ENCODE peak calls at places on chromosome 21, in five cellular contexts. One of them, this sample, is unnamed.

GRCh38 chr21:29423051-29423450 is 124.3 kb downstream of the BACH1 start:
- DNase-seq in pancreas: no peak
- DNase-seq in lung: no peak
- DNase-seq in kidney epithelial cell: peak; percentile 67
- DNase-seq in bronchial epithelial cell: peak; percentile 54
- DNase-seq in this sample: no peak

GRCh38 chr21:45012661-45013270 is 61.6 kb upstream of the ADARB1 start:
- DNase-seq in kidney epithelial cell: no peak
- DNase-seq in lung: no peak
- DNase-seq in pancreas: no peak
- DNase-seq in bronchial epithelial cell: peak; percentile 80
- DNase-seq in this sample: peak; percentile 43

GRCh38 chr21:28336299-28336698 is 656.4 kb downstream of the LTN1 start:
- DNase-seq in lung: no peak
- DNase-seq in kidney epithelial cell: peak; percentile 47
- DNase-seq in bronchial epithelial cell: peak; percentile 67
- DNase-seq in pancreas: no peak
- DNase-seq in this sample: no peak

GRCh38 chr21:27475363-27475955 is 508.6 kb upstream of the ADAMTS5 start:
- DNase-seq in bronchial epithelial cell: no peak
- DNase-seq in lung: no peak
- DNase-seq in kidney epithelial cell: no peak
- DNase-seq in pancreas: no peak
- DNase-seq in this sample: no peak

GRCh38 chr21:29080454-29080930 is 7.0 kb upstream of the CCT8 start:
- DNase-seq in pancreas: no peak
- DNase-seq in bronchial epithelial cell: no peak
- DNase-seq in lung: no peak
- DNase-seq in kidney epithelial cell: no peak
- DNase-seq in this sample: no peak

GRCh38 chr21:43884861-43885370 is 19.9 kb downstream of the AGPAT3 start:
- DNase-seq in kidney epithelial cell: no peak
- DNase-seq in bronchial epithelial cell: no peak
- DNase-seq in lung: no peak
- DNase-seq in pancreas: no peak
- DNase-seq in this sample: no peak

GRCh38 chr21:25859264-25859931 is 124.6 kb downstream of the GABPA start:
- DNase-seq in pancreas: no peak
- DNase-seq in bronchial epithelial cell: no peak
- DNase-seq in lung: no peak
- DNase-seq in kidney epithelial cell: no peak
- DNase-seq in this sample: no peak

GRCh38 chr21:16563795-16564194 is 834.0 kb downstream of the USP25 start:
- DNase-seq in lung: no peak
- DNase-seq in kidney epithelial cell: peak; percentile 63
- DNase-seq in pancreas: peak; percentile 48
- DNase-seq in bronchial epithelial cell: no peak
- DNase-seq in this sample: no peak

GRCh38 chr21:15159382-15160020 is 94.7 kb upstream of the NRIP1 start:
- DNase-seq in bronchial epithelial cell: peak; percentile 61
- DNase-seq in kidney epithelial cell: no peak
- DNase-seq in lung: no peak
- DNase-seq in pancreas: no peak
- DNase-seq in this sample: no peak

GRCh38 chr21:18620421-18620820 is 216.8 kb upstream of the TMPRSS15 start:
- DNase-seq in bronchial epithelial cell: no peak
- DNase-seq in lung: no peak
- DNase-seq in pancreas: no peak
- DNase-seq in kidney epithelial cell: no peak
- DNase-seq in this sample: no peak

GRCh38 chr21:44509539-44509938 is 30.5 kb downstream of the KRTAP10-1 start:
- DNase-seq in pancreas: peak; percentile 96
- DNase-seq in kidney epithelial cell: no peak
- DNase-seq in lung: peak; percentile 79
- DNase-seq in bronchial epithelial cell: no peak
- DNase-seq in this sample: peak; percentile 46

GRCh38 chr21:38989745-38990423 is 184.2 kb downstream of the ETS2 start:
- DNase-seq in pancreas: no peak
- DNase-seq in kidney epithelial cell: no peak
- DNase-seq in bronchial epithelial cell: peak; percentile 91
- DNase-seq in lung: no peak
- DNase-seq in this sample: no peak

GRCh38 chr21:28579986-28580550 is 412.6 kb downstream of the LTN1 start:
- DNase-seq in kidney epithelial cell: no peak
- DNase-seq in bronchial epithelial cell: no peak
- DNase-seq in lung: no peak
- DNase-seq in pancreas: no peak
- DNase-seq in this sample: no peak

GRCh38 chr21:43913928-43914327 is 48.9 kb downstream of the AGPAT3 start:
- DNase-seq in pancreas: no peak
- DNase-seq in bronchial epithelial cell: no peak
- DNase-seq in lung: no peak
- DNase-seq in kidney epithelial cell: no peak
- DNase-seq in this sample: no peak

GRCh38 chr21:38948377-38948776 is 142.6 kb downstream of the ETS2 start:
- DNase-seq in kidney epithelial cell: no peak
- DNase-seq in pancreas: no peak
- DNase-seq in bronchial epithelial cell: peak; percentile 77
- DNase-seq in lung: no peak
- DNase-seq in this sample: no peak

GRCh38 chr21:14273736-14274538 is 58.0 kb downstream of the RBM11 start:
- DNase-seq in kidney epithelial cell: no peak
- DNase-seq in lung: peak; percentile 85
- DNase-seq in pancreas: peak; percentile 72
- DNase-seq in bronchial epithelial cell: peak; percentile 49
- DNase-seq in this sample: peak; percentile 97

GRCh38 chr21:44618504-44618903 is 6.6 kb downstream of the KRTAP10-8 start:
- DNase-seq in lung: no peak
- DNase-seq in pancreas: no peak
- DNase-seq in bronchial epithelial cell: no peak
- DNase-seq in kidney epithelial cell: no peak
- DNase-seq in this sample: peak; percentile 34

GRCh38 chr21:18545908-18546307 is 142.3 kb upstream of the TMPRSS15 start:
- DNase-seq in bronchial epithelial cell: no peak
- DNase-seq in kidney epithelial cell: no peak
- DNase-seq in pancreas: no peak
- DNase-seq in lung: no peak
- DNase-seq in this sample: no peak

DNA sequence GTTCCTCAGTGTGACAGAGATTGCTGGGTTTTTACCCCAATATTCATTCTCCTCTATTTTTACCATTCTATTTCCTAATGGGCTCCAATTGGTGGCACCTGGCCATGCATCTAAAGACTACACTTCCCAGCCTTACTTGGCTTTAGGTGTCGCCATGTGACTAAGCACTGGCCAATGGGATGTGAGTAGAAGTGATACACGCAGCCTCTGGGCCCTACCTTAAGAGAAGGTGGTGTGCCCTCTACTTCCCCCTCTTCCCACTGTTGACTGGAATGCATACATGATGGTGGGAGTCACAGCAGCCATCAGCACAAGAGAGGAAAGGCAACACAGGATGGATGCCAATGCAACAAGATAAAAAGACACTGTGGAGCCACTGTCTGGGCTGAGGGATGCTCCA is 11.4 kb upstream of the OLIG2 start:
- DNase-seq in pancreas: no peak
- DNase-seq in bronchial epithelial cell: no peak
- DNase-seq in lung: no peak
- DNase-seq in kidney epithelial cell: no peak
- DNase-seq in this sample: no peak
- H3K27me3 ChIP-seq in pancreas: peaks cover 10% of the 10 kb centered on the region
- H3K27me3 ChIP-seq in bronchial epithelial cell: peaks cover 9% of the 10 kb centered on the region
- H3K27me3 ChIP-seq in lung: peaks cover 11% of the 10 kb centered on the region
- H3K27me3 ChIP-seq in kidney epithelial cell: peaks cover 16% of the 10 kb centered on the region
- H3K27me3 ChIP-seq in this sample: peaks cover 13% of the 10 kb centered on the region

GRCh38 chr21:42623684-42624083 is 29.7 kb upstream of the PDE9A start:
- DNase-seq in kidney epithelial cell: no peak
- DNase-seq in lung: no peak
- DNase-seq in pancreas: no peak
- DNase-seq in bronchial epithelial cell: no peak
- DNase-seq in this sample: no peak
- H3K27me3 ChIP-seq in kidney epithelial cell: peaks cover 30% of the 10 kb centered on the region
- H3K27me3 ChIP-seq in lung: no peaks in the 10 kb centered on the region
- H3K27me3 ChIP-seq in pancreas: no peaks in the 10 kb centered on the region
- H3K27me3 ChIP-seq in bronchial epithelial cell: peaks cover 7% of the 10 kb centered on the region
- H3K27me3 ChIP-seq in this sample: no peaks in the 10 kb centered on the region

GRCh38 chr21:36689324-36689723 is 9.6 kb upstream of the SIM2 start:
- DNase-seq in kidney epithelial cell: no peak
- DNase-seq in lung: no peak
- DNase-seq in bronchial epithelial cell: no peak
- DNase-seq in pancreas: no peak
- DNase-seq in this sample: no peak
- H3K27me3 ChIP-seq in kidney epithelial cell: peaks cover 50% of the 10 kb centered on the region
- H3K27me3 ChIP-seq in lung: peaks cover 21% of the 10 kb centered on the region
- H3K27me3 ChIP-seq in bronchial epithelial cell: peaks cover 27% of the 10 kb centered on the region
- H3K27me3 ChIP-seq in pancreas: peaks cover 49% of the 10 kb centered on the region
- H3K27me3 ChIP-seq in this sample: peaks cover 43% of the 10 kb centered on the region

DNA sequence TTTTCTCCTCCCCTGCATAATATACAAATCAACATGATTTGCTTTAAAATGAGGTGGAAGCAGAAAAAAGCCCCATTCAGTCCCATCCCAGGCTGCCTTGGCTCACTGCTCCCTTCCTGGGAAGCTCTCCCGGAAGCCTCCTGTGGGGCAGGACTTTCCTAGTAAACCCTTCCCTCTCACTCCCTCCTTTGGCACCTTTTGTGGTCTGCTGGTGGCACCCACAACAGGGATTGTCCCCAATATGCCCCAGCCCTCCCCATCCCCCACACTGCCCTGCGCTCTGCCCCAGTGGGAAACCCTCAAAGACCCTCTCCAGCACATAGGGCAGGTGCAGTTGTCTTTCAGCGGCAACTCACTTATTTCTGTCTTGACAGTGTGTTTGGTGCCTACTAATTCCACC is 1.8 kb upstream of the TMPRSS2 start:
- DNase-seq in bronchial epithelial cell: no peak
- DNase-seq in lung: no peak
- DNase-seq in pancreas: no peak
- DNase-seq in kidney epithelial cell: no peak
- DNase-seq in this sample: no peak
- H3K27me3 ChIP-seq in bronchial epithelial cell: peaks cover 24% of the 10 kb centered on the region
- H3K27me3 ChIP-seq in lung: peaks cover 6% of the 10 kb centered on the region
- H3K27me3 ChIP-seq in pancreas: no peaks in the 10 kb centered on the region
- H3K27me3 ChIP-seq in kidney epithelial cell: peaks cover 39% of the 10 kb centered on the region
- H3K27me3 ChIP-seq in this sample: peaks cover 10% of the 10 kb centered on the region

DNA sequence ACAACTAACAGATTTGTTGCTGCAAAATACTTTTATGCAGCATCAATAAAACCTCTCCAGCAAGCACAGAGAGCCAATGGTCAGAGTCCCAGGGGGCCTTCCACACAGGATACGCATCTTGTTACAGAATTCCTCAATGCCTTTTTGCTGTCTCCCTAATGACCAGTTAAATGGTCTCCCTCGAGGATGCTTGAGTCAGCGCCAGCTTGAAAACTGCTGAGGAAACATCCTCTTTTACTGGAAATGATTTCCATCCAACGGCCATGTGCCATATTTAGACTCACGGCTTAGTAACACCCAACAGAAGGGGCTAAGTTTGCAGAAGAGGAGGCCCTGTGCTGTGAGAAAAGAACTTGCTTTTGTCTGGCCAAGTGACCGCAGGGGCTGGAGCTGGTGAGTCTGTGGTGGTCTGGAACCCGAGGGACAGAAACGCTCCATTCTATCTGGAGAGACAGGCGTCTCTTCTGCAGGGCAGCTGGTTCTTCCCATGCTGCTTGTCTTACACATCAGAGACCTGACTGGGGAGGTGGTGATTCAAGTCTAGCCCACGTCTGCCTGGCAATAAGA is 496.4 kb downstream of the SETD4 start:
- DNase-seq in bronchial epithelial cell: no peak
- DNase-seq in pancreas: no peak
- DNase-seq in kidney epithelial cell: no peak
- DNase-seq in lung: peak; percentile 45
- DNase-seq in this sample: peak; percentile 22
- H3K27me3 ChIP-seq in bronchial epithelial cell: no peaks in the 10 kb centered on the region
- H3K27me3 ChIP-seq in pancreas: no peaks in the 10 kb centered on the region
- H3K27me3 ChIP-seq in kidney epithelial cell: no peaks in the 10 kb centered on the region
- H3K27me3 ChIP-seq in lung: no peaks in the 10 kb centered on the region
- H3K27me3 ChIP-seq in this sample: no peaks in the 10 kb centered on the region

DNA sequence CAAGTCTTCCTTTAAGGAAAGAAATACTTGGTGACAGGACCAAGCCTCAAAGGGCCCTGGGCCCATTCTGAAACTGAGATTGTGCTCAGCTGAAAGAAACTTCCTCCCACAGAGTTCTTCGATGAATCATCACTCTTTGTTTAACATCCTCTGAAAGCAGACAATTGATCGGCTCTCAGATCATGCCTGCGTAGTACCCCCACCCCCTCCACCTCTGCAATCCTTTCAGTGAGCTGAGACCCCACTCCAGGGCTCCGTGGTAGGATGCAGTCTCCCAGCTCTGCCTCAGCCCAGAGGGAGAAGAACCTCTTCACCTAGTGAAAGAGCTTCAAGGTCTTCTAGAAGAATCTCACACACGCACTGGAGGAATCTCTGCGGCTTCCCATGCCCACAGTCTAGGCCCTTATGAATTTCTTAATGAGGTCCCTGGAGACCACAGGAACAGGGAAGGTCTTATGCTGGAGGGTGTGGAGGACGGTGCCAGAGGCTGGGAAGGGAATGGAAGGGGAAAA is 104.9 kb upstream of the SOD1 start:
- DNase-seq in lung: no peak
- DNase-seq in bronchial epithelial cell: peak; percentile 58
- DNase-seq in pancreas: no peak
- DNase-seq in kidney epithelial cell: peak; percentile 19
- DNase-seq in this sample: no peak
- H3K27me3 ChIP-seq in lung: peaks cover 5% of the 10 kb centered on the region
- H3K27me3 ChIP-seq in bronchial epithelial cell: peaks cover 6% of the 10 kb centered on the region
- H3K27me3 ChIP-seq in pancreas: peaks cover 5% of the 10 kb centered on the region
- H3K27me3 ChIP-seq in kidney epithelial cell: peaks cover 10% of the 10 kb centered on the region
- H3K27me3 ChIP-seq in this sample: peaks cover 12% of the 10 kb centered on the region